ENCODE peak calls at places on chromosomes 2 and 18, in six cellular contexts. One of them, this sample, is unnamed.

GRCh38 chr2:8024506-8024905 is 657.4 kb upstream of the ID2 start:
- DNase-seq in left ventricle myocardium superior: no peak
- DNase-seq in left cardiac atrium: no peak
- DNase-seq in globus pallidus: no peak
- DNase-seq in hippocampal formation: no peak
- DNase-seq in activated CD4-positive, alpha-beta T cell treated with anti-CD3 and anti-CD28 coated beads, Interleukin-2, amount 50 U/mL, for 48 hours: no peak
- DNase-seq in this sample: no peak

GRCh38 chr2:165791811-165792454 is 2.1 kb downstream of the GALNT3 start:
- DNase-seq in globus pallidus: no peak
- DNase-seq in activated CD4-positive, alpha-beta T cell treated with anti-CD3 and anti-CD28 coated beads, Interleukin-2, amount 50 U/mL, for 48 hours: no peak
- DNase-seq in hippocampal formation: no peak
- DNase-seq in left ventricle myocardium superior: no peak
- DNase-seq in left cardiac atrium: no peak
- DNase-seq in this sample: no peak

GRCh38 chr2:196489366-196489765 is 150.1 kb upstream of the CCDC150 start:
- DNase-seq in left cardiac atrium: no peak
- DNase-seq in left ventricle myocardium superior: no peak
- DNase-seq in activated CD4-positive, alpha-beta T cell treated with anti-CD3 and anti-CD28 coated beads, Interleukin-2, amount 50 U/mL, for 48 hours: no peak
- DNase-seq in hippocampal formation: no peak
- DNase-seq in globus pallidus: no peak
- DNase-seq in this sample: no peak

GRCh38 chr2:74041182-74041581 is 56.5 kb downstream of the TET3 start:
- DNase-seq in left ventricle myocardium superior: no peak
- DNase-seq in activated CD4-positive, alpha-beta T cell treated with anti-CD3 and anti-CD28 coated beads, Interleukin-2, amount 50 U/mL, for 48 hours: no peak
- DNase-seq in left cardiac atrium: no peak
- DNase-seq in globus pallidus: no peak
- DNase-seq in hippocampal formation: no peak
- DNase-seq in this sample: no peak

GRCh38 chr2:2860583-2861300 is 516.9 kb downstream of the EIPR1 start:
- DNase-seq in left cardiac atrium: no peak
- DNase-seq in left ventricle myocardium superior: no peak
- DNase-seq in globus pallidus: no peak
- DNase-seq in hippocampal formation: no peak
- DNase-seq in activated CD4-positive, alpha-beta T cell treated with anti-CD3 and anti-CD28 coated beads, Interleukin-2, amount 50 U/mL, for 48 hours: no peak
- DNase-seq in this sample: no peak

GRCh38 chr18:26546875-26547301 is 1.5 kb downstream of the KCTD1 start:
- DNase-seq in left ventricle myocardium superior: peak
- DNase-seq in globus pallidus: no peak
- DNase-seq in activated CD4-positive, alpha-beta T cell treated with anti-CD3 and anti-CD28 coated beads, Interleukin-2, amount 50 U/mL, for 48 hours: no peak
- DNase-seq in hippocampal formation: no peak
- DNase-seq in left cardiac atrium: no peak
- DNase-seq in this sample: no peak

GRCh38 chr18:8484951-8485350 is 124.3 kb upstream of the RAB12 start:
- DNase-seq in left ventricle myocardium superior: no peak
- DNase-seq in globus pallidus: no peak
- DNase-seq in hippocampal formation: no peak
- DNase-seq in activated CD4-positive, alpha-beta T cell treated with anti-CD3 and anti-CD28 coated beads, Interleukin-2, amount 50 U/mL, for 48 hours: no peak
- DNase-seq in left cardiac atrium: no peak
- DNase-seq in this sample: no peak

GRCh38 chr2:235527806-235528480 is 34.1 kb downstream of the AGAP1 start:
- DNase-seq in activated CD4-positive, alpha-beta T cell treated with anti-CD3 and anti-CD28 coated beads, Interleukin-2, amount 50 U/mL, for 48 hours: no peak
- DNase-seq in hippocampal formation: no peak
- DNase-seq in left cardiac atrium: peak
- DNase-seq in globus pallidus: no peak
- DNase-seq in left ventricle myocardium superior: no peak
- DNase-seq in this sample: no peak

GRCh38 chr2:80874374-80874773 is 569.8 kb upstream of the LRRTM1 start:
- DNase-seq in left ventricle myocardium superior: no peak
- DNase-seq in hippocampal formation: no peak
- DNase-seq in globus pallidus: no peak
- DNase-seq in activated CD4-positive, alpha-beta T cell treated with anti-CD3 and anti-CD28 coated beads, Interleukin-2, amount 50 U/mL, for 48 hours: no peak
- DNase-seq in left cardiac atrium: no peak
- DNase-seq in this sample: no peak

GRCh38 chr2:236939751-236940229 is 145.9 kb upstream of the COPS8 start:
- DNase-seq in hippocampal formation: no peak
- DNase-seq in globus pallidus: no peak
- DNase-seq in left ventricle myocardium superior: no peak
- DNase-seq in activated CD4-positive, alpha-beta T cell treated with anti-CD3 and anti-CD28 coated beads, Interleukin-2, amount 50 U/mL, for 48 hours: no peak
- DNase-seq in left cardiac atrium: no peak
- DNase-seq in this sample: no peak

GRCh38 chr2:68489282-68489681 is 21.9 kb downstream of the APLF start:
- DNase-seq in left cardiac atrium: no peak
- DNase-seq in left ventricle myocardium superior: no peak
- DNase-seq in hippocampal formation: no peak
- DNase-seq in activated CD4-positive, alpha-beta T cell treated with anti-CD3 and anti-CD28 coated beads, Interleukin-2, amount 50 U/mL, for 48 hours: no peak
- DNase-seq in globus pallidus: no peak
- DNase-seq in this sample: no peak

GRCh38 chr18:66473882-66474281 is 130.0 kb downstream of the CDH19 start:
- DNase-seq in globus pallidus: no peak
- DNase-seq in hippocampal formation: no peak
- DNase-seq in left ventricle myocardium superior: no peak
- DNase-seq in activated CD4-positive, alpha-beta T cell treated with anti-CD3 and anti-CD28 coated beads, Interleukin-2, amount 50 U/mL, for 48 hours: no peak
- DNase-seq in left cardiac atrium: no peak
- DNase-seq in this sample: no peak

GRCh38 chr2:204027105-204027504 is 90.5 kb downstream of the ICOS start:
- DNase-seq in globus pallidus: no peak
- DNase-seq in left ventricle myocardium superior: no peak
- DNase-seq in left cardiac atrium: no peak
- DNase-seq in activated CD4-positive, alpha-beta T cell treated with anti-CD3 and anti-CD28 coated beads, Interleukin-2, amount 50 U/mL, for 48 hours: no peak
- DNase-seq in hippocampal formation: no peak
- DNase-seq in this sample: peak

GRCh38 chr2:157868993-157869392 is 7.1 kb downstream of the ACVR1 start:
- DNase-seq in globus pallidus: no peak
- DNase-seq in hippocampal formation: no peak
- DNase-seq in left cardiac atrium: no peak
- DNase-seq in left ventricle myocardium superior: no peak
- DNase-seq in activated CD4-positive, alpha-beta T cell treated with anti-CD3 and anti-CD28 coated beads, Interleukin-2, amount 50 U/mL, for 48 hours: no peak
- DNase-seq in this sample: no peak

GRCh38 chr2:213152065-213152794 is 818 bp upstream of the IKZF2 start:
- DNase-seq in left ventricle myocardium superior: peak
- DNase-seq in left cardiac atrium: peak
- DNase-seq in globus pallidus: peak
- DNase-seq in hippocampal formation: peak
- DNase-seq in activated CD4-positive, alpha-beta T cell treated with anti-CD3 and anti-CD28 coated beads, Interleukin-2, amount 50 U/mL, for 48 hours: peak
- DNase-seq in this sample: peak

GRCh38 chr2:224807153-224807964 is 91.2 kb upstream of the CCDC195 start:
- DNase-seq in left cardiac atrium: no peak
- DNase-seq in left ventricle myocardium superior: no peak
- DNase-seq in activated CD4-positive, alpha-beta T cell treated with anti-CD3 and anti-CD28 coated beads, Interleukin-2, amount 50 U/mL, for 48 hours: no peak
- DNase-seq in hippocampal formation: no peak
- DNase-seq in globus pallidus: no peak
- DNase-seq in this sample: no peak

GRCh38 chr2:182618672-182619079 is 97.4 kb upstream of the DNAJC10 start:
- DNase-seq in hippocampal formation: no peak
- DNase-seq in left cardiac atrium: no peak
- DNase-seq in activated CD4-positive, alpha-beta T cell treated with anti-CD3 and anti-CD28 coated beads, Interleukin-2, amount 50 U/mL, for 48 hours: no peak
- DNase-seq in left ventricle myocardium superior: no peak
- DNase-seq in globus pallidus: no peak
- DNase-seq in this sample: no peak

GRCh38 chr2:42921721-42922120 is 129.3 kb upstream of the HAAO start:
- DNase-seq in activated CD4-positive, alpha-beta T cell treated with anti-CD3 and anti-CD28 coated beads, Interleukin-2, amount 50 U/mL, for 48 hours: no peak
- DNase-seq in globus pallidus: no peak
- DNase-seq in left ventricle myocardium superior: no peak
- DNase-seq in left cardiac atrium: peak
- DNase-seq in hippocampal formation: no peak
- DNase-seq in this sample: no peak

GRCh38 chr2:168449419-168449818 is 6.7 kb upstream of the CERS6 start:
- DNase-seq in activated CD4-positive, alpha-beta T cell treated with anti-CD3 and anti-CD28 coated beads, Interleukin-2, amount 50 U/mL, for 48 hours: no peak
- DNase-seq in globus pallidus: no peak
- DNase-seq in left ventricle myocardium superior: no peak
- DNase-seq in hippocampal formation: no peak
- DNase-seq in left cardiac atrium: no peak
- DNase-seq in this sample: no peak

GRCh38 chr18:77870238-77870637 is 620.6 kb downstream of the GALR1 start:
- DNase-seq in activated CD4-positive, alpha-beta T cell treated with anti-CD3 and anti-CD28 coated beads, Interleukin-2, amount 50 U/mL, for 48 hours: no peak
- DNase-seq in left cardiac atrium: peak
- DNase-seq in hippocampal formation: no peak
- DNase-seq in left ventricle myocardium superior: no peak
- DNase-seq in globus pallidus: no peak
- DNase-seq in this sample: no peak

GRCh38 chr2:32910883-32911598 is 35.7 kb upstream of the LTBP1 start:
- DNase-seq in globus pallidus: no peak
- DNase-seq in left cardiac atrium: no peak
- DNase-seq in hippocampal formation: no peak
- DNase-seq in activated CD4-positive, alpha-beta T cell treated with anti-CD3 and anti-CD28 coated beads, Interleukin-2, amount 50 U/mL, for 48 hours: no peak
- DNase-seq in left ventricle myocardium superior: no peak
- DNase-seq in this sample: no peak

GRCh38 chr2:20507166-20507692 is 60.4 kb downstream of the RHOB start:
- DNase-seq in hippocampal formation: no peak
- DNase-seq in globus pallidus: no peak
- DNase-seq in left cardiac atrium: no peak
- DNase-seq in activated CD4-positive, alpha-beta T cell treated with anti-CD3 and anti-CD28 coated beads, Interleukin-2, amount 50 U/mL, for 48 hours: peak
- DNase-seq in left ventricle myocardium superior: no peak
- DNase-seq in this sample: peak

GRCh38 chr18:49207373-49207772 is 253.1 kb downstream of the DYM start:
- DNase-seq in globus pallidus: no peak
- DNase-seq in left cardiac atrium: no peak
- DNase-seq in left ventricle myocardium superior: no peak
- DNase-seq in hippocampal formation: no peak
- DNase-seq in activated CD4-positive, alpha-beta T cell treated with anti-CD3 and anti-CD28 coated beads, Interleukin-2, amount 50 U/mL, for 48 hours: no peak
- DNase-seq in this sample: no peak

GRCh38 chr2:239181601-239182471 is 219.0 kb downstream of the HDAC4 start:
- DNase-seq in left ventricle myocardium superior: peak
- DNase-seq in globus pallidus: no peak
- DNase-seq in activated CD4-positive, alpha-beta T cell treated with anti-CD3 and anti-CD28 coated beads, Interleukin-2, amount 50 U/mL, for 48 hours: no peak
- DNase-seq in hippocampal formation: no peak
- DNase-seq in left cardiac atrium: peak
- DNase-seq in this sample: no peak